ENCODE peak calls at places on chromosomes 1 and 21, in nine cellular contexts. U, R, N, Y, S, M, F, Q and I are unnamed samples.
A peak's percentile ranks its signal among the peaks of the same experiment; 100 is the strongest.

GRCh38 chr1:157968503-157968902 is 24.9 kb upstream of the KIRREL1 start:
- DNase-seq in U (no peak), Q (no peak), N (no peak), F (peak; percentile 81), R (peak; percentile 86), M (peak; percentile 90), Y (peak; percentile 20), S (peak; percentile 89), I (no peak)

GRCh38 chr21:44521928-44522752 is 17.9 kb downstream of the KRTAP10-1 start:
- DNase-seq in R (no peak), Y (no peak), Q (no peak), U (no peak), N (no peak), M (no peak), S (no peak), F (no peak), I (no peak)

GRCh38 chr1:70877343-70877742 is 170.3 kb downstream of the PTGER3 start:
- DNase-seq in N (no peak), F (no peak), U (no peak), M (no peak), Y (no peak), R (no peak), Q (no peak), S (no peak), I (no peak)

GRCh38 chr21:35483267-35483666 is 434.2 kb upstream of the RUNX1 start:
- DNase-seq in S (no peak), M (no peak), Y (no peak), U (no peak), N (no peak), R (no peak), Q (no peak), F (no peak), I (no peak)

GRCh38 chr1:43358121-43358745 is 548 bp upstream of the CDC20 start:
- DNase-seq in Y (no peak), R (peak; percentile 49), N (no peak), U (peak; percentile 39), F (no peak), Q (no peak), M (peak; percentile 42), S (peak; percentile 47), I (no peak)

GRCh38 chr1:212545941-212546638 is 62.5 kb upstream of the ATF3 start:
- DNase-seq in U (no peak), M (no peak), R (peak; percentile 78), F (peak; percentile 84), Y (no peak), S (peak; percentile 85), N (no peak), Q (no peak), I (no peak)

GRCh38 chr1:50231209-50231608 is 122.5 kb downstream of the ELAVL4 start:
- DNase-seq in N (no peak), F (no peak), Y (no peak), R (no peak), Q (no peak), U (no peak), S (no peak), M (no peak), I (no peak)

GRCh38 chr1:32872189-32872898 is 1.6 kb upstream of the FNDC5 start:
- DNase-seq in Q (peak; percentile 48), U (no peak), S (peak; percentile 42), N (peak; percentile 59), R (peak; percentile 53), F (peak; percentile 63), Y (peak; percentile 31), M (no peak), I (peak; percentile 50)

GRCh38 chr1:66438062-66438970 is 95.6 kb upstream of the SGIP1 start:
- DNase-seq in M (no peak), R (no peak), N (no peak), F (no peak), Y (peak; percentile 35), U (no peak), S (no peak), Q (no peak), I (no peak)

GRCh38 chr1:91557039-91557690 is 56.5 kb downstream of the CDC7 start:
- DNase-seq in M (no peak), U (no peak), Q (no peak), F (peak; percentile 27), Y (no peak), S (peak; percentile 22), N (no peak), R (peak; percentile 60), I (no peak)

GRCh38 chr1:243471754-243472725 is 216.2 kb downstream of the SDCCAG8 start:
- DNase-seq in N (no peak), F (no peak), M (no peak), R (peak; percentile 28), U (no peak), Q (no peak), S (no peak), Y (no peak), I (no peak)

GRCh38 chr1:3453891-3454810 is at the start of gene ARHGEF16:
- DNase-seq in S (peak; percentile 12), Y (peak; percentile 29), M (no peak), N (no peak), F (peak; percentile 11), U (no peak), R (peak; percentile 20), Q (no peak), I (peak; percentile 25)

GRCh38 chr21:28110074-28110473 is 882.6 kb downstream of the LTN1 start:
- DNase-seq in U (no peak), Q (no peak), R (no peak), F (no peak), Y (no peak), S (no peak), M (no peak), N (no peak), I (no peak)

GRCh38 chr1:170660874-170661645 is 2.9 kb upstream of the PRRX1 start:
- DNase-seq in Q (no peak), F (no peak), M (no peak), S (peak; percentile 63), N (no peak), R (peak; percentile 27), Y (no peak), U (no peak), I (no peak)

GRCh38 chr1:29550119-29550841 is 314.0 kb downstream of the PTPRU start:
- DNase-seq in Q (no peak), N (no peak), M (no peak), S (no peak), Y (no peak), F (no peak), R (no peak), U (no peak), I (no peak)

GRCh38 chr1:242467556-242468145 is 56.8 kb downstream of the PLD5 start:
- DNase-seq in N (no peak), R (peak; percentile 40), F (peak; percentile 31), Y (peak; percentile 48), S (peak; percentile 56), Q (no peak), U (no peak), M (no peak), I (no peak)

GRCh38 chr1:225544924-225545323 is 108.0 kb downstream of the ENAH start:
- DNase-seq in F (no peak), N (no peak), S (no peak), R (no peak), Y (no peak), Q (no peak), M (no peak), U (no peak), I (no peak)

GRCh38 chr1:2311184-2312032 is 79.9 kb downstream of the MORN1 start:
- DNase-seq in Q (peak; percentile 41), N (peak; percentile 59), R (peak; percentile 48), F (peak; percentile 49), U (no peak), Y (peak; percentile 19), M (no peak), S (peak; percentile 56), I (peak; percentile 35)

GRCh38 chr1:36797761-36798160 is 236.6 kb downstream of the GRIK3 start:
- DNase-seq in Y (no peak), F (no peak), M (no peak), N (no peak), S (no peak), Q (no peak), R (no peak), U (no peak), I (no peak)

GRCh38 chr1:117783586-117784396 is 145.6 kb downstream of the GDAP2 start:
- DNase-seq in Y (no peak), F (peak; percentile 26), M (no peak), R (no peak), U (no peak), S (no peak), Q (no peak), N (no peak), I (no peak)

GRCh38 chr1:237201155-237201554 is 159.2 kb downstream of the RYR2 start:
- DNase-seq in Q (no peak), R (no peak), U (no peak), M (no peak), S (no peak), N (no peak), F (no peak), Y (no peak), I (no peak)

GRCh38 chr1:24149854-24150227 is 6.9 kb upstream of the IL22RA1 start:
- DNase-seq in Q (no peak), S (peak; percentile 47), Y (peak; percentile 91), U (no peak), M (no peak), N (no peak), F (peak; percentile 81), R (peak; percentile 52), I (peak; percentile 8)

GRCh38 chr1:61445269-61445825 is 279.6 kb downstream of the TM2D1 start:
- DNase-seq in Y (no peak), N (no peak), R (peak; percentile 38), Q (no peak), S (no peak), U (no peak), M (no peak), F (no peak), I (no peak)

GRCh38 chr1:21317035-21317689 is 26.9 kb upstream of the ECE1 start:
- DNase-seq in S (peak; percentile 92), R (peak; percentile 88), Y (peak; percentile 73), N (no peak), U (no peak), F (peak; percentile 82), M (no peak), Q (no peak), I (no peak)

GRCh38 chr1:206496131-206496793 is 11.1 kb upstream of the RASSF5 start:
- DNase-seq in F (no peak), R (no peak), M (no peak), U (no peak), N (no peak), Y (no peak), Q (no peak), S (no peak), I (no peak)

GRCh38 chr1:231949277-231950122 is 322.9 kb downstream of the DISC1 start:
- DNase-seq in F (peak; percentile 79), U (no peak), M (no peak), R (no peak), Q (no peak), S (no peak), N (no peak), Y (no peak), I (no peak)

GRCh38 chr21:32484706-32485380 is 72.3 kb downstream of the EVA1C start:
- DNase-seq in S (no peak), R (no peak), N (no peak), U (no peak), Q (no peak), M (no peak), F (no peak), Y (no peak), I (no peak)